ENCODE peak calls at places on chromosome 14, in four cellular contexts. O is A549, V is IMR-90, Y is HepG2. C is an unnamed sample.

GRCh38 chr14:99750746-99751450 is 42.3 kb upstream of the EML1 start:
- DNase-seq in O (no peak), V (no peak), Y (no peak), C (no peak)

GRCh38 chr14:70567791-70568190 is 32.7 kb downstream of the MED6 start:
- DNase-seq in O (peak; percentile 46), V (peak; percentile 39), Y (peak; percentile 64), C (peak; percentile 66)

GRCh38 chr14:44846232-44846824 is 115.4 kb downstream of the KLHL28 start:
- DNase-seq in Y (peak; percentile 27), O (peak; percentile 44), V (peak; percentile 55), C (no peak)

GRCh38 chr14:76212242-76212641 is 60.5 kb downstream of the GPATCH2L start:
- DNase-seq in Y (no peak), V (no peak), O (no peak), C (no peak)

GRCh38 chr14:100096656-100097055 is 31.4 kb downstream of the EVL start:
- DNase-seq in V (peak; percentile 68), Y (no peak), O (no peak), C (no peak)

GRCh38 chr14:32417956-32418552 is 89.0 kb downstream of the AKAP6 start:
- DNase-seq in V (peak; percentile 59), Y (no peak), O (peak; percentile 55), C (no peak)

GRCh38 chr14:36161781-36162180 is 14.7 kb downstream of the PTCSC3 start:
- DNase-seq in Y (no peak), O (no peak), V (no peak), C (peak; percentile 60)

GRCh38 chr14:74535756-74536325 is 42.3 kb downstream of the ISCA2 start:
- DNase-seq in V (no peak), Y (no peak), O (no peak), C (no peak)

GRCh38 chr14:69260246-69260978 is 454 bp downstream of the GALNT16 start:
- DNase-seq in O (peak; percentile 47), V (peak; percentile 4), Y (no peak), C (no peak)

GRCh38 chr14:50600849-50601248 is 40.9 kb downstream of the ATL1 start:
- DNase-seq in Y (peak; percentile 11), V (no peak), O (peak; percentile 41), C (no peak)

GRCh38 chr14:81819344-81819743 is 285.7 kb upstream of the SEL1L start:
- DNase-seq in O (no peak), V (no peak), Y (peak; percentile 5), C (no peak)

GRCh38 chr14:99317231-99318090 is 45.5 kb upstream of the BCL11B start:
- DNase-seq in Y (no peak), V (no peak), O (peak; percentile 17), C (no peak)

GRCh38 chr14:100762089-100762515 is 35.4 kb downstream of the DLK1 start:
- DNase-seq in V (peak; percentile 44), O (peak; percentile 60), Y (peak; percentile 77), C (no peak)

GRCh38 chr14:67515386-67516079 is 17.6 kb upstream of the PLEKHH1 start:
- DNase-seq in O (no peak), Y (no peak), V (no peak), C (peak; percentile 63)

GRCh38 chr14:75188520-75189267 is 12.3 kb upstream of the TMED10 start:
- DNase-seq in O (no peak), V (no peak), Y (no peak), C (no peak)

GRCh38 chr14:36493761-36494160 is 26.3 kb downstream of the NKX2-1 start:
- DNase-seq in Y (no peak), V (no peak), O (no peak), C (no peak)

GRCh38 chr14:100067481-100067880 is 2.3 kb downstream of the EVL start:
- DNase-seq in O (no peak), V (no peak), Y (no peak), C (no peak)

GRCh38 chr14:52025952-52026510 is 36.7 kb downstream of the RTRAF start:
- DNase-seq in O (no peak), V (peak; percentile 40), Y (no peak), C (no peak)

GRCh38 chr14:100438271-100438670 is 115.1 kb downstream of the SLC25A47 start:
- DNase-seq in V (no peak), Y (no peak), O (no peak), C (no peak)

GRCh38 chr14:44107156-44107555 is 399.9 kb downstream of the FSCB start:
- DNase-seq in Y (no peak), O (no peak), V (no peak), C (no peak)

GRCh38 chr14:91980157-91980556 is 32.7 kb upstream of the FBLN5 start:
- DNase-seq in O (peak; percentile 76), V (peak; percentile 96), Y (no peak), C (no peak)

GRCh38 chr14:25953532-25954144 is 644.2 kb downstream of the NOVA1 start:
- DNase-seq in O (no peak), Y (no peak), V (no peak), C (no peak)

GRCh38 chr14:27372771-27373170 is 774.9 kb upstream of the NOVA1 start:
- DNase-seq in Y (no peak), O (no peak), V (no peak), C (no peak)

GRCh38 chr14:26849514-26849913 is 251.7 kb upstream of the NOVA1 start:
- DNase-seq in Y (no peak), O (no peak), V (no peak), C (no peak)

GRCh38 chr14:33460119-33460518 is 490.8 kb downstream of the EGLN3 start:
- DNase-seq in V (no peak), Y (no peak), O (no peak), C (no peak)

GRCh38 chr14:57319636-57320035 is 50.9 kb downstream of the AP5M1 start:
- DNase-seq in V (no peak), Y (no peak), O (no peak), C (no peak)

GRCh38 chr14:94673781-94674231 is 61.6 kb downstream of the SERPINA3 start:
- DNase-seq in O (no peak), V (peak; percentile 65), Y (no peak), C (no peak)

GRCh38 chr14:95609398-95609990 is 74.6 kb downstream of the GLRX5 start:
- DNase-seq in V (peak; percentile 23), O (peak; percentile 53), Y (peak; percentile 39), C (no peak)

GRCh38 chr14:69107407-69108003 is 45.4 kb downstream of the DCAF5 start:
- DNase-seq in V (peak; percentile 71), O (peak; percentile 71), Y (peak; percentile 69), C (no peak)

GRCh38 chr14:79949906-79950305 is 261.4 kb downstream of the DIO2 start:
- DNase-seq in O (no peak), Y (no peak), V (peak; percentile 60), C (no peak)

GRCh38 chr14:63493246-63493645 is 49.9 kb downstream of the PPP2R5E start:
- DNase-seq in Y (no peak), V (peak; percentile 33), O (peak; percentile 72), C (no peak)

GRCh38 chr14:69038449-69039286 is 59.6 kb upstream of the ACTN1 start:
- DNase-seq in Y (no peak), V (peak; percentile 88), O (peak; percentile 77), C (no peak)

GRCh38 chr14:104202259-104203070 is 64.1 kb downstream of the KIF26A start:
- DNase-seq in V (no peak), Y (no peak), O (no peak), C (no peak)

GRCh38 chr14:104201063-104201462 is 62.7 kb downstream of the KIF26A start:
- DNase-seq in V (no peak), Y (no peak), O (no peak), C (no peak)

GRCh38 chr14:104199266-104199665 is 60.9 kb downstream of the KIF26A start:
- DNase-seq in Y (no peak), V (no peak), O (no peak), C (no peak)

GRCh38 chr14:104201496-104201895 is 63.1 kb downstream of the KIF26A start:
- DNase-seq in O (no peak), Y (no peak), V (no peak), C (no peak)

GRCh38 chr14:104200591-104200990 is 62.2 kb downstream of the KIF26A start:
- DNase-seq in V (no peak), Y (no peak), O (no peak), C (no peak)
- TF ChIP-seq RFX5 in V (no peak), Y (no peak), O (no peak), C (no peak)

GRCh38 chr14:60357551-60357930 is 108.5 kb downstream of the PPM1A start:
- DNase-seq in Y (no peak), V (no peak), O (no peak), C (no peak)

GRCh38 chr14:60350366-60350720 is 101.3 kb downstream of the PPM1A start:
- DNase-seq in V (no peak), O (no peak), Y (no peak), C (no peak)

GRCh38 chr14:60353410-60353809 is 104.4 kb downstream of the PPM1A start:
- DNase-seq in O (no peak), V (no peak), Y (no peak), C (no peak)

GRCh38 chr14:60356921-60357550 is 108.0 kb downstream of the PPM1A start:
- DNase-seq in V (no peak), Y (no peak), O (no peak), C (no peak)

GRCh38 chr14:60355768-60356167 is 106.7 kb downstream of the PPM1A start:
- DNase-seq in Y (no peak), V (no peak), O (no peak), C (no peak)
- TF ChIP-seq RFX5 in Y (no peak), V (no peak), O (no peak), C (no peak)

GRCh38 chr14:64937821-64938193 is 4.7 kb downstream of the GPX2 start:
- DNase-seq in Y (peak; percentile 63), O (peak; percentile 48), V (peak; percentile 15), C (no peak)

GRCh38 chr14:64937176-64937820 is 5.2 kb downstream of the GPX2 start:
- DNase-seq in Y (no peak), V (peak; percentile 18), O (no peak), C (no peak)

GRCh38 chr14:64934338-64934939 is 8.1 kb downstream of the GPX2 start:
- DNase-seq in O (no peak), Y (no peak), V (no peak), C (no peak)

GRCh38 chr14:64932231-64932630 is 10.3 kb downstream of the GPX2 start:
- DNase-seq in V (no peak), O (no peak), Y (peak; percentile 81), C (no peak)

GRCh38 chr14:64935508-64935907 is 7.0 kb downstream of the GPX2 start:
- DNase-seq in O (no peak), Y (no peak), V (no peak), C (no peak)
- TF ChIP-seq RFX5 in O (no peak), Y (no peak), V (no peak), C (no peak)

DNA sequence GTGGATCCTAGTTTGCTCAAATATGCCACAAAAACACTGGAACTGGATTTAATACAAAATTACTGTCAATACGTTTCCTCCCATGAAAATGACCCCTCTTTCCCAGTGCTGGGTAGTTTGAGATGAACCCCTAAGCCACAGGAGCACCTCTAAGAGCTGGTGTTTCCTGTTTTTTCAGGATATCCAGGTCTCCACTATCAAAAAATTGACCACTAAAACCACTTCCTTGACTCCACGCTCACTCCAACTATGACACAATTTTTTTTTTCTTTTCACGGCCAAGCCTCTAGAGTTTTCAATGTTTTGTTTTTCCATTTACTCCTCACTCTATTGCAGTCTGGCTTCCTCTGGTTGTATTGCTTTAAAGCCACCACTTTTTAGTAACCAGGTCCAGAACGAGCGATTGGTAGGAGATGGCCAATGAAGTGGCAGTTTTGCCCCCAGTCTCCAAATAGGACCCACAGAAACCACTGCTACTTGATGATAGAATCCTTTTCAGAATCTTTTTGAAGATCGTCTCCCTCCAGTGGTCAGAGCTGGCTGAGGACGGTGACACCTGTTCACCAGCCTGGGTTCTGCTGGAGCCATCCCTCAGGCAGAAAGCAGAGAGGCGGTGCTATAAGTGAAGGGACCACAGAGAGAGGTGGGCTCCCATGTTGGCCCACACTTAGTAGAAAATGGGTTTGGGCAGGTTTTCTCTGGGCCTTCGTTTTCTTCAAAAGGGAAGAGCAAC is 454.4 kb downstream of the VRK1 start:
- DNase-seq in Y (no peak), O (no peak), V (no peak), C (peak; percentile 49)
- TF ChIP-seq RFX5 in Y (no peak), O (no peak), V (no peak), C (no peak)

GRCh38 chr14:89507521-89507920 is 90.5 kb upstream of the FOXN3 start:
- DNase-seq in O (peak; percentile 9), Y (peak; percentile 32), V (peak; percentile 91), C (no peak)
- TF ChIP-seq RFX5 in O (no peak), Y (no peak), V (no peak), C (no peak)